ENCODE peak calls at places on chromosomes 6 and 20, in four cellular contexts. One of them, this sample, is unnamed. For H3K36me3, the result is how much of the 10 kb centered on the place peaks cover.

GRCh38 chr20:53332022-53332824 is 261.4 kb downstream of the ZNF217 start:
- DNase-seq in pancreas: no peak
- DNase-seq in adrenal gland: no peak
- DNase-seq in Panc1: no peak
- DNase-seq in this sample: no peak

GRCh38 chr6:18309046-18309445 is 44.7 kb upstream of the DEK start:
- DNase-seq in adrenal gland: no peak
- DNase-seq in pancreas: no peak
- DNase-seq in Panc1: no peak
- DNase-seq in this sample: no peak

GRCh38 chr6:2353412-2354137 is 108.2 kb upstream of the GMDS start:
- DNase-seq in Panc1: peak
- DNase-seq in pancreas: peak
- DNase-seq in adrenal gland: peak
- DNase-seq in this sample: no peak

GRCh38 chr20:1401431-1401907 is 8.6 kb upstream of the FKBP1A start:
- DNase-seq in Panc1: no peak
- DNase-seq in adrenal gland: no peak
- DNase-seq in pancreas: no peak
- DNase-seq in this sample: no peak

GRCh38 chr20:58552366-58552934 is 37.3 kb upstream of the APCDD1L start:
- DNase-seq in Panc1: no peak
- DNase-seq in adrenal gland: peak
- DNase-seq in pancreas: no peak
- DNase-seq in this sample: no peak

GRCh38 chr6:83853178-83853967 is at the start of gene RIPPLY2:
- DNase-seq in pancreas: peak
- DNase-seq in Panc1: no peak
- DNase-seq in adrenal gland: peak
- DNase-seq in this sample: no peak

GRCh38 chr20:50534567-50534966 is 24.4 kb downstream of the PTPN1 start:
- DNase-seq in adrenal gland: no peak
- DNase-seq in pancreas: no peak
- DNase-seq in Panc1: no peak
- DNase-seq in this sample: no peak

GRCh38 chr6:80553071-80553740 is 446.7 kb downstream of the BCKDHB start:
- DNase-seq in adrenal gland: no peak
- DNase-seq in pancreas: no peak
- DNase-seq in Panc1: no peak
- DNase-seq in this sample: no peak

GRCh38 chr6:54291146-54291545 is 17.1 kb upstream of the TINAG start:
- DNase-seq in adrenal gland: no peak
- DNase-seq in pancreas: no peak
- DNase-seq in Panc1: no peak
- DNase-seq in this sample: no peak

GRCh38 chr20:14335122-14335521 is 2.3 kb downstream of the FLRT3 start:
- DNase-seq in pancreas: no peak
- DNase-seq in Panc1: no peak
- DNase-seq in adrenal gland: no peak
- DNase-seq in this sample: no peak

GRCh38 chr6:25402125-25402524 is 123.0 kb downstream of the CARMIL1 start:
- DNase-seq in Panc1: no peak
- DNase-seq in adrenal gland: no peak
- DNase-seq in pancreas: no peak
- DNase-seq in this sample: no peak

GRCh38 chr6:71220466-71220865 is 68.1 kb upstream of the OGFRL1 start:
- DNase-seq in adrenal gland: no peak
- DNase-seq in Panc1: no peak
- DNase-seq in pancreas: no peak
- DNase-seq in this sample: no peak

GRCh38 chr6:29487660-29488059 is at the start of gene MAS1L:
- DNase-seq in adrenal gland: no peak
- DNase-seq in pancreas: no peak
- DNase-seq in Panc1: no peak
- DNase-seq in this sample: no peak

GRCh38 chr6:33696538-33697518 is 14.7 kb downstream of the UQCC2 start:
- DNase-seq in adrenal gland: peak
- DNase-seq in Panc1: no peak
- DNase-seq in pancreas: peak
- DNase-seq in this sample: peak

GRCh38 chr6:52574709-52575489 is 2.0 kb downstream of the TRAM2 start:
- DNase-seq in adrenal gland: no peak
- DNase-seq in Panc1: no peak
- DNase-seq in pancreas: no peak
- DNase-seq in this sample: peak

GRCh38 chr6:122789862-122790739 is 1.0 kb downstream of the SMPDL3A start:
- DNase-seq in pancreas: peak
- DNase-seq in adrenal gland: peak
- DNase-seq in Panc1: peak
- DNase-seq in this sample: no peak

GRCh38 chr6:108630050-108630714 is 69.5 kb downstream of the FOXO3 start:
- DNase-seq in adrenal gland: no peak
- DNase-seq in pancreas: no peak
- DNase-seq in Panc1: no peak
- DNase-seq in this sample: no peak

GRCh38 chr6:72788188-72788587 is 166.3 kb downstream of the KCNQ5 start:
- DNase-seq in Panc1: no peak
- DNase-seq in pancreas: no peak
- DNase-seq in adrenal gland: no peak
- DNase-seq in this sample: no peak

GRCh38 chr6:24033284-24033683 is 92.7 kb upstream of the NRSN1 start:
- DNase-seq in Panc1: no peak
- DNase-seq in pancreas: no peak
- DNase-seq in adrenal gland: no peak
- DNase-seq in this sample: no peak

GRCh38 chr6:159540152-159540551 is 152.9 kb downstream of the SOD2 start:
- DNase-seq in adrenal gland: no peak
- DNase-seq in pancreas: no peak
- DNase-seq in Panc1: no peak
- DNase-seq in this sample: no peak

GRCh38 chr6:6890400-6890858 is 217.3 kb upstream of the RREB1 start:
- DNase-seq in Panc1: no peak
- DNase-seq in pancreas: peak
- DNase-seq in adrenal gland: peak
- DNase-seq in this sample: no peak

GRCh38 chr6:75436869-75437268 is 56.7 kb downstream of the FILIP1 start:
- DNase-seq in adrenal gland: peak
- DNase-seq in pancreas: no peak
- DNase-seq in Panc1: no peak
- DNase-seq in this sample: no peak

GRCh38 chr20:40803381-40803780 is 114.3 kb upstream of the MAFB start:
- DNase-seq in adrenal gland: peak
- DNase-seq in Panc1: no peak
- DNase-seq in pancreas: no peak
- DNase-seq in this sample: no peak

GRCh38 chr6:136693090-136693489 is 99.2 kb downstream of the MAP3K5 start:
- DNase-seq in pancreas: no peak
- DNase-seq in Panc1: no peak
- DNase-seq in adrenal gland: no peak
- DNase-seq in this sample: no peak

GRCh38 chr6:16849280-16850210 is 88.3 kb upstream of the ATXN1 start:
- DNase-seq in pancreas: no peak
- DNase-seq in Panc1: peak
- DNase-seq in adrenal gland: no peak
- DNase-seq in this sample: no peak

GRCh38 chr20:38278763-38279162 is 18.2 kb upstream of the KIAA1755 start:
- DNase-seq in Panc1: no peak
- DNase-seq in adrenal gland: no peak
- DNase-seq in pancreas: no peak
- DNase-seq in this sample: no peak

GRCh38 chr6:34044945-34045595 is 100.8 kb downstream of the GRM4 start:
- DNase-seq in Panc1: no peak
- DNase-seq in pancreas: no peak
- DNase-seq in adrenal gland: no peak
- DNase-seq in this sample: no peak

GRCh38 chr20:373171-373890 is 7.2 kb upstream of the TRIB3 start:
- DNase-seq in pancreas: no peak
- DNase-seq in Panc1: no peak
- DNase-seq in adrenal gland: peak
- DNase-seq in this sample: no peak

GRCh38 chr6:131017962-131018361 is 45.1 kb downstream of the EPB41L2 start:
- DNase-seq in pancreas: no peak
- DNase-seq in adrenal gland: no peak
- DNase-seq in Panc1: no peak
- DNase-seq in this sample: no peak

GRCh38 chr20:36794116-36794474 is 20.5 kb upstream of the DSN1 start:
- DNase-seq in pancreas: no peak
- DNase-seq in adrenal gland: no peak
- DNase-seq in Panc1: no peak
- DNase-seq in this sample: no peak
- H3K36me3 ChIP-seq in pancreas: under half
- H3K36me3 ChIP-seq in adrenal gland: under half
- H3K36me3 ChIP-seq in Panc1: under half
- H3K36me3 ChIP-seq in this sample: under half

GRCh38 chr6:162728706-162729105 is 932 bp downstream of the PACRG start:
- DNase-seq in adrenal gland: no peak
- DNase-seq in pancreas: no peak
- DNase-seq in Panc1: no peak
- DNase-seq in this sample: no peak

GRCh38 chr6:162736933-162737332 is 9.2 kb downstream of the PACRG start:
- DNase-seq in pancreas: no peak
- DNase-seq in Panc1: no peak
- DNase-seq in adrenal gland: no peak
- DNase-seq in this sample: no peak

GRCh38 chr6:162728177-162728571 is 400 bp downstream of the PACRG start:
- DNase-seq in Panc1: no peak
- DNase-seq in pancreas: no peak
- DNase-seq in adrenal gland: peak
- DNase-seq in this sample: no peak

GRCh38 chr6:162730502-162730901 is 2.7 kb downstream of the PACRG start:
- DNase-seq in Panc1: no peak
- DNase-seq in pancreas: no peak
- DNase-seq in adrenal gland: no peak
- DNase-seq in this sample: no peak

DNA sequence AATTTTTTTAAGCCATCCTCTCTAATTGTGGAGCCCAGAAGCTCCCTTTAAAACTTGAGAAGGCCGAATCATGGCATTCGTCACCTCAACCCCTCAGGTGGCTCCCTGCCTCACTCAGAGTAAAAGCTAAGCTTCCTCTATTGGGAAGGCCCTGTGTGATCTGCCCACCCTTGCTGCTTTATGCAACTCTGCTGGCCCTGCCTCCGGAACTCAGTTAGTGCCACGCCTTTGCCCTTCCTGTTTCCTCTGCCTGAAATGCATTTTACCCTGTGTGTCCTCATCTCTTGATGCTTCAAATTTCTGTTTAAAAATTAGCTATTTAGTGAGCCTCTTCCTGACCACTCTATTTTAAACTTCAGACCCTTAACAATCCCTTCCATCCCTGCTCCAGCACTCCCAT is 5.7 kb downstream of the PACRG start:
- DNase-seq in pancreas: no peak
- DNase-seq in Panc1: no peak
- DNase-seq in adrenal gland: no peak
- DNase-seq in this sample: no peak
- H3K36me3 ChIP-seq in pancreas: under half
- H3K36me3 ChIP-seq in Panc1: under half
- H3K36me3 ChIP-seq in adrenal gland: under half
- H3K36me3 ChIP-seq in this sample: under half

GRCh38 chr6:96532399-96532798 is 10.8 kb downstream of the UFL1 start:
- DNase-seq in Panc1: no peak
- DNase-seq in pancreas: no peak
- DNase-seq in adrenal gland: no peak
- DNase-seq in this sample: no peak
- H3K36me3 ChIP-seq in Panc1: under half
- H3K36me3 ChIP-seq in pancreas: under half
- H3K36me3 ChIP-seq in adrenal gland: under half
- H3K36me3 ChIP-seq in this sample: under half

GRCh38 chr6:111707773-111708172 is 102.1 kb upstream of the TRAF3IP2 start:
- DNase-seq in pancreas: no peak
- DNase-seq in Panc1: no peak
- DNase-seq in adrenal gland: no peak
- DNase-seq in this sample: no peak
- H3K36me3 ChIP-seq in pancreas: under half
- H3K36me3 ChIP-seq in Panc1: under half
- H3K36me3 ChIP-seq in adrenal gland: under half
- H3K36me3 ChIP-seq in this sample: half or more

GRCh38 chr20:21342656-21343345 is 39.7 kb downstream of the XRN2 start:
- DNase-seq in adrenal gland: no peak
- DNase-seq in pancreas: no peak
- DNase-seq in Panc1: no peak
- DNase-seq in this sample: no peak

GRCh38 chr20:21338291-21338690 is 35.2 kb downstream of the XRN2 start:
- DNase-seq in adrenal gland: no peak
- DNase-seq in pancreas: no peak
- DNase-seq in Panc1: no peak
- DNase-seq in this sample: no peak

GRCh38 chr20:21336455-21337151 is 33.5 kb downstream of the XRN2 start:
- DNase-seq in pancreas: no peak
- DNase-seq in adrenal gland: no peak
- DNase-seq in Panc1: no peak
- DNase-seq in this sample: no peak

GRCh38 chr20:21340991-21341722 is 38.0 kb downstream of the XRN2 start:
- DNase-seq in pancreas: no peak
- DNase-seq in Panc1: no peak
- DNase-seq in adrenal gland: no peak
- DNase-seq in this sample: no peak

GRCh38 chr20:21339499-21339898 is 36.4 kb downstream of the XRN2 start:
- DNase-seq in Panc1: no peak
- DNase-seq in adrenal gland: no peak
- DNase-seq in pancreas: no peak
- DNase-seq in this sample: no peak
- H3K36me3 ChIP-seq in Panc1: under half
- H3K36me3 ChIP-seq in adrenal gland: under half
- H3K36me3 ChIP-seq in pancreas: under half
- H3K36me3 ChIP-seq in this sample: half or more

GRCh38 chr6:9347608-9348007 is 912.3 kb upstream of the SLC35B3 start:
- DNase-seq in Panc1: no peak
- DNase-seq in pancreas: no peak
- DNase-seq in adrenal gland: no peak
- DNase-seq in this sample: no peak

DNA sequence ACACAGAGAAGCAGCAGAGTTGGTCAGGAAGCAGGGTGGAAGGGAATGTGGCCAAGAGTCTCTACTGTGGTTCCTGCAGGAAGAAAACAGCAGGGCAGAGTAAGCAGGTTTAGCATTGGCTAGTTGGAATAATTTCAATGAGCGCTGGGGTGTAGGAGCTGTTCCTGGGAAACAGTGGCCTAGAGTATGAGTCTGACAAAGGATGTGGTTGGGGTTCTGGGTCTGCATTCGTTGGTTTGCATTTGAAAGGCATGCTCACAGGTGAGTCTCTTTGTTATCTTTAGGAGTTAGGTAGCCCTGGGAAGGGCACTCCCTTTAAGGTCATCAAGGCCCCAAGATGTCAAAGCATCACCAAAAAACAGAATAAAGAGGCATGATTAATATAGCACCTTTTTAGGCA is 911.6 kb upstream of the SLC35B3 start:
- DNase-seq in adrenal gland: no peak
- DNase-seq in pancreas: no peak
- DNase-seq in Panc1: no peak
- DNase-seq in this sample: no peak
- H3K36me3 ChIP-seq in adrenal gland: under half
- H3K36me3 ChIP-seq in pancreas: under half
- H3K36me3 ChIP-seq in Panc1: under half
- H3K36me3 ChIP-seq in this sample: under half